ENCODE peak calls at places on chromosomes 2 and 18, in eight cellular contexts. L, J, Z, F, N, G, D and K are unnamed samples.

GRCh38 chr18:47929681-47930085 is 776 bp downstream of the SMAD2 start:
- DNase-seq in L (peak; percentile 60), J (peak; percentile 62), Z (no peak), F (no peak), N (no peak), G (no peak), D (no peak), K (no peak)

GRCh38 chr2:86476092-86476491 is 34.9 kb downstream of the KDM3A start:
- DNase-seq in L (peak; percentile 61), J (no peak), Z (no peak), F (no peak), N (no peak), G (no peak), D (no peak), K (no peak)

GRCh38 chr18:6589979-6590725 is 139.4 kb upstream of the ARHGAP28 start:
- DNase-seq in L (no peak), J (no peak), Z (no peak), F (no peak), N (no peak), G (no peak), D (peak; percentile 39), K (no peak)

GRCh38 chr18:2905802-2906521 is 59.2 kb downstream of the EMILIN2 start:
- DNase-seq in L (peak; percentile 26), J (no peak), Z (peak; percentile 33), F (peak; percentile 75), N (peak; percentile 87), G (peak; percentile 43), D (peak; percentile 79), K (peak; percentile 45)

GRCh38 chr2:23753291-23754006 is 173.5 kb downstream of the ATAD2B start:
- DNase-seq in L (no peak), J (peak; percentile 29), Z (no peak), F (no peak), N (no peak), G (no peak), D (no peak), K (no peak)

GRCh38 chr18:63240541-63241316 is 78.8 kb downstream of the BCL2 start:
- DNase-seq in L (peak; percentile 15), J (no peak), Z (no peak), F (no peak), N (no peak), G (no peak), D (no peak), K (no peak)

GRCh38 chr2:64524604-64525322 is 635 bp downstream of the AFTPH start:
- DNase-seq in L (no peak), J (no peak), Z (no peak), F (no peak), N (no peak), G (peak; percentile 34), D (peak; percentile 37), K (peak; percentile 17)

GRCh38 chr2:157194097-157194688 is 63.3 kb upstream of the GALNT5 start:
- DNase-seq in L (peak; percentile 75), J (no peak), Z (peak; percentile 49), F (no peak), N (no peak), G (peak; percentile 9), D (no peak), K (peak; percentile 28)

GRCh38 chr18:32468147-32468845 is 2.4 kb downstream of the GAREM1 start:
- DNase-seq in L (peak; percentile 5), J (no peak), Z (no peak), F (no peak), N (no peak), G (no peak), D (no peak), K (no peak)

GRCh38 chr2:70771446-70771845 is 3.4 kb upstream of the ADD2 start:
- DNase-seq in L (no peak), J (no peak), Z (no peak), F (no peak), N (no peak), G (no peak), D (no peak), K (no peak)

GRCh38 chr2:2192385-2192957 is 138.6 kb downstream of the MYT1L start:
- DNase-seq in L (no peak), J (no peak), Z (no peak), F (no peak), N (no peak), G (no peak), D (no peak), K (no peak)

GRCh38 chr2:145075454-145076062 is 555.6 kb upstream of the ZEB2 start:
- DNase-seq in L (no peak), J (no peak), Z (no peak), F (no peak), N (no peak), G (no peak), D (no peak), K (no peak)

GRCh38 chr2:11033114-11033513 is 121.4 kb downstream of the KCNF1 start:
- DNase-seq in L (no peak), J (no peak), Z (no peak), F (no peak), N (no peak), G (no peak), D (no peak), K (no peak)

GRCh38 chr18:25843791-25844190 is 246.6 kb downstream of the SS18 start:
- DNase-seq in L (no peak), J (no peak), Z (no peak), F (no peak), N (no peak), G (no peak), D (no peak), K (no peak)

GRCh38 chr18:51091270-51091669 is 61.3 kb downstream of the SMAD4 start:
- DNase-seq in L (no peak), J (no peak), Z (no peak), F (no peak), N (no peak), G (no peak), D (no peak), K (no peak)

GRCh38 chr2:219249203-219249980 is 3.7 kb upstream of the TUBA4B start:
- DNase-seq in L (peak; percentile 83), J (peak; percentile 81), Z (no peak), F (peak; percentile 90), N (peak; percentile 89), G (no peak), D (peak; percentile 65), K (peak; percentile 83)

GRCh38 chr18:35711227-35711626 is 129.7 kb downstream of the GALNT1 start:
- DNase-seq in L (no peak), J (no peak), Z (no peak), F (no peak), N (no peak), G (no peak), D (no peak), K (no peak)

GRCh38 chr2:115165529-115166109 is 723.2 kb downstream of the DPP10 start:
- DNase-seq in L (peak; percentile 34), J (no peak), Z (no peak), F (no peak), N (no peak), G (peak; percentile 38), D (no peak), K (peak; percentile 38)

GRCh38 chr2:15302154-15302553 is 259.0 kb downstream of the NBAS start:
- DNase-seq in L (peak; percentile 93), J (no peak), Z (no peak), F (no peak), N (no peak), G (no peak), D (no peak), K (no peak)

GRCh38 chr2:162196611-162197010 is 44.6 kb upstream of the GCG start:
- DNase-seq in L (peak; percentile 83), J (no peak), Z (no peak), F (no peak), N (no peak), G (no peak), D (no peak), K (no peak)

GRCh38 chr18:58416704-58417683 is 211.9 kb downstream of the ALPK2 start:
- DNase-seq in L (peak; percentile 78), J (no peak), Z (no peak), F (peak; percentile 74), N (no peak), G (no peak), D (no peak), K (no peak)
- TF ChIP-seq CTCF in L (no peak), J (no peak), Z (no peak), F (no peak), N (no peak), G (no peak), D (no peak), K (no peak)

DNA sequence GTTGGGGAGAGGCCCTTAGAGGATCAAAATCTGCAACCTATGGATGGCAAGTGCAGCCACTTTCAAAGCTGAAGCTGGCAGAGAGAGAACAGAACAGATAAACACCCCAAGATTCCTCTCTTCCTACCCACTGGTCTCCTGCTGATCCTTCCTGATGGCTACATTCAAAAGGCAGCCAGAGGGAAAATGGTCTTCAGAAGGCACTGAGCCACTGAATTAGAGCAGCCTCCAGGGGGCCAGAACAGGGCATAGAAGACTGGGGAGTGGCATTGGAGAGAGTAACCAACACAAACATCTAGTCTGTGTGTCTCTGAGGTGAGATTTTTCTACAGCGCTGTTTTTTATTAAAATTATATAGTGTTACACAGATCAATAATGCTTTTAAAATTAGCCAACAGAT is 432.6 kb downstream of the PARD3B start:
- DNase-seq in L (no peak), J (no peak), Z (no peak), F (no peak), N (no peak), G (no peak), D (no peak), K (no peak)
- TF ChIP-seq CTCF in L (no peak), J (no peak), Z (no peak), F (no peak), N (no peak), G (no peak), D (no peak), K (no peak)

DNA sequence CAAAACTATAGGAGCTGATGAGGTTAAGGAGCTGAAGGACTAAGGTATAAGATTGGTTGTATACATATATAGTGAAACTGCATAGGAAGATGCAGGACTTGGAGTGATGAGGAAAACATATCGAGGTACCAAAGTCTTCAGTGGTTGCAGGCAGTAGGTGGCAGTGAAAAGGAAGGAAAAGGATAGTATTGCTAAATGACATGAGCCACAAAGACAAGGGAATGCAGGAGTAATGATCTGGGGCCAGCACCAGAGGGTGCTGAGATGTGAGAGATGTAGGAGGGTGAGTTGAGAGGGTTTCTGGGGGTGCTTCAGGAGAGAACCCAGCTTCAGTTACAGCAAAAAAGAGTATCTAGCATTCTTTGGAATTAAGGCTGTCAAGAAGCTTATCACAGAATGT is 172.2 kb upstream of the MYO3B start:
- DNase-seq in L (no peak), J (no peak), Z (no peak), F (no peak), N (no peak), G (no peak), D (no peak), K (no peak)
- TF ChIP-seq CTCF in L (no peak), J (no peak), Z (peak; percentile 17), F (peak; percentile 11), N (no peak), G (no peak), D (no peak), K (no peak)

DNA sequence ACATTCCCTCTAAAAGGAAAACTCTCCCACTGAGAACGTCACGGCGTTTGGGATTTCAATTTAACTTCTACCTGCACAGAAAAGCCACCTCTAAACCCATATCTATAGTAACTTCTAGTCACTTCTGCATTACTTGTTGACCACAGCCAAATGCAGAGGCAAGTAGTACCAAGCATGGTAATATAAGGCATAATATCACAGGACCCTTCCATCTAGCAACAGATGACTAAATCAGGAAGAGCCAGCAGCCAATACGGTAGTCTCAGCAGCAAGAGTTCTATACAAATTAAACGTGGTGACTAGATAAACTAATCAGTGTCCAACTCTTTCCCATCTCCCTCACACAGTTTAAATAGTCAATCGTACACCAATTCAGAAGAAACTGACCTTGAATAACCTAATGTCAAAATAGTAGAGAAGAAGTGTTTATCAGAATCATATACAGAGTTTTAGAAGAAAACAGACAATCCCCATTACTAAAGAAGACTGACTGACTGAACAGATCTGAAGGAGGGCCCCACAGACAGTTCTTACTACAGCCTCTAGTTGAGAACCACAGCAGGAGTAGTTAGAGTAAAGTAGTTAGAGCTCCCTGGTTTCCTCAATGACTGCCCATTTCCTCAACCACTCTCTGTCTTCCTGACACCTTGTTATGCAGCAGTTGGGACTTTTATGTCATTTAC is 30.0 kb downstream of the MEMO1 start:
- DNase-seq in L (peak; percentile 45), J (no peak), Z (no peak), F (no peak), N (no peak), G (no peak), D (no peak), K (no peak)
- TF ChIP-seq CTCF in L (no peak), J (no peak), Z (no peak), F (no peak), N (no peak), G (peak; percentile 32), D (no peak), K (no peak)